ENCODE peak calls at places on chromosome 22, in six cellular contexts. C, B, A, D, S and Q are unnamed samples.

GRCh38 chr22:22756109-22756508 is 111.7 kb downstream of the GGTLC2 start:
- DNase-seq in S (no peak), D (no peak), B (no peak), A (no peak), C (no peak), Q (no peak)

GRCh38 chr22:49576241-49577141 is 251.2 kb downstream of the BRD1 start:
- DNase-seq in B (no peak), S (no peak), A (no peak), C (peak), D (no peak), Q (no peak)

GRCh38 chr22:37121887-37122591 is 12.5 kb upstream of the TMPRSS6 start:
- DNase-seq in D (peak), S (peak), C (no peak), B (no peak), A (no peak), Q (no peak)

GRCh38 chr22:50551160-50551752 is 5.6 kb downstream of the KLHDC7B start:
- DNase-seq in C (peak), D (no peak), B (no peak), A (no peak), S (no peak), Q (no peak)

GRCh38 chr22:38572065-38572464 is 2.1 kb upstream of the DMC1 start:
- DNase-seq in S (peak), C (no peak), B (no peak), A (no peak), D (peak), Q (peak)

GRCh38 chr22:30444632-30445437 is 19.3 kb downstream of the MTFP1 start:
- DNase-seq in C (no peak), B (peak), A (no peak), D (peak), S (peak), Q (peak)

GRCh38 chr22:17258015-17258827 is 39.0 kb upstream of the ADA2 start:
- DNase-seq in A (no peak), D (no peak), B (no peak), S (peak), C (peak), Q (peak)

GRCh38 chr22:43446881-43447280 is 35.1 kb downstream of the MPPED1 start:
- DNase-seq in C (no peak), S (peak), A (no peak), B (no peak), D (no peak), Q (no peak)

GRCh38 chr22:19319281-19319680 is 27.8 kb upstream of the CLTCL1 start:
- DNase-seq in B (no peak), D (no peak), S (no peak), A (no peak), C (no peak), Q (no peak)

GRCh38 chr22:32546935-32547334 is 72.3 kb downstream of the FBXO7 start:
- DNase-seq in A (no peak), D (no peak), B (no peak), C (no peak), S (no peak), Q (no peak)

GRCh38 chr22:45225732-45226560 is 14.7 kb downstream of the KIAA0930 start:
- DNase-seq in A (no peak), S (peak), C (peak), B (peak), D (peak), Q (no peak)

GRCh38 chr22:44391481-44392445 is 79.0 kb upstream of the SHISAL1 start:
- DNase-seq in B (no peak), A (no peak), D (no peak), S (peak), C (peak), Q (no peak)

GRCh38 chr22:46148885-46149492 is 1.3 kb upstream of the PPARA start:
- DNase-seq in D (no peak), C (no peak), S (no peak), A (no peak), B (no peak), Q (no peak)